ENCODE peak calls at places on chromosomes 13 and 19, in seven cellular contexts. One of them, this sample, is unnamed.

GRCh38 chr13:40136896-40137295 is 481.4 kb downstream of the COG6 start:
- DNase-seq in WTC11: no peak
- DNase-seq in activated T-helper 9 cell treated with anti-CD3 and anti-CD28 coated beads, Interleukin-2, amount 50 U/mL, for 16 hours: no peak
- DNase-seq in NCI-H1092 treated with DMSO at 0.1 percent for 48 hours: no peak
- DNase-seq in MM.1S: no peak
- DNase-seq in stimulated activated naive CD8-positive, alpha-beta T cell treated with anti-CD3 and anti-CD28 coated beads, Interleukin-15, Interleukin-2, amounts not matched to agents 100 U/mL and 50 U/mL, for 24 hours: no peak
- DNase-seq in activated naive CD4-positive, alpha-beta T cell treated with anti-CD3 and anti-CD28 coated beads for 36 hours: no peak
- DNase-seq in this sample: no peak

GRCh38 chr19:27971071-27971470 is 1241.9 kb downstream of the UQCRFS1 start:
- DNase-seq in MM.1S: no peak
- DNase-seq in activated naive CD4-positive, alpha-beta T cell treated with anti-CD3 and anti-CD28 coated beads for 36 hours: no peak
- DNase-seq in stimulated activated naive CD8-positive, alpha-beta T cell treated with anti-CD3 and anti-CD28 coated beads, Interleukin-15, Interleukin-2, amounts not matched to agents 100 U/mL and 50 U/mL, for 24 hours: no peak
- DNase-seq in activated T-helper 9 cell treated with anti-CD3 and anti-CD28 coated beads, Interleukin-2, amount 50 U/mL, for 16 hours: no peak
- DNase-seq in NCI-H1092 treated with DMSO at 0.1 percent for 48 hours: no peak
- DNase-seq in WTC11: peak
- DNase-seq in this sample: no peak

GRCh38 chr13:86447479-86447878 is 648.3 kb upstream of the SLITRK6 start:
- DNase-seq in MM.1S: no peak
- DNase-seq in activated naive CD4-positive, alpha-beta T cell treated with anti-CD3 and anti-CD28 coated beads for 36 hours: no peak
- DNase-seq in activated T-helper 9 cell treated with anti-CD3 and anti-CD28 coated beads, Interleukin-2, amount 50 U/mL, for 16 hours: no peak
- DNase-seq in WTC11: no peak
- DNase-seq in stimulated activated naive CD8-positive, alpha-beta T cell treated with anti-CD3 and anti-CD28 coated beads, Interleukin-15, Interleukin-2, amounts not matched to agents 100 U/mL and 50 U/mL, for 24 hours: no peak
- DNase-seq in NCI-H1092 treated with DMSO at 0.1 percent for 48 hours: no peak
- DNase-seq in this sample: no peak

GRCh38 chr13:45258339-45258685 is 57.5 kb upstream of the KCTD4 start:
- DNase-seq in activated T-helper 9 cell treated with anti-CD3 and anti-CD28 coated beads, Interleukin-2, amount 50 U/mL, for 16 hours: no peak
- DNase-seq in MM.1S: no peak
- DNase-seq in NCI-H1092 treated with DMSO at 0.1 percent for 48 hours: no peak
- DNase-seq in activated naive CD4-positive, alpha-beta T cell treated with anti-CD3 and anti-CD28 coated beads for 36 hours: no peak
- DNase-seq in WTC11: no peak
- DNase-seq in stimulated activated naive CD8-positive, alpha-beta T cell treated with anti-CD3 and anti-CD28 coated beads, Interleukin-15, Interleukin-2, amounts not matched to agents 100 U/mL and 50 U/mL, for 24 hours: no peak
- DNase-seq in this sample: no peak

GRCh38 chr13:51739403-51740112 is 64.4 kb downstream of the DHRS12 start:
- DNase-seq in WTC11: no peak
- DNase-seq in MM.1S: no peak
- DNase-seq in activated naive CD4-positive, alpha-beta T cell treated with anti-CD3 and anti-CD28 coated beads for 36 hours: no peak
- DNase-seq in activated T-helper 9 cell treated with anti-CD3 and anti-CD28 coated beads, Interleukin-2, amount 50 U/mL, for 16 hours: no peak
- DNase-seq in stimulated activated naive CD8-positive, alpha-beta T cell treated with anti-CD3 and anti-CD28 coated beads, Interleukin-15, Interleukin-2, amounts not matched to agents 100 U/mL and 50 U/mL, for 24 hours: no peak
- DNase-seq in NCI-H1092 treated with DMSO at 0.1 percent for 48 hours: no peak
- DNase-seq in this sample: no peak

GRCh38 chr19:4061178-4061682 is 5.5 kb downstream of the ZBTB7A start:
- DNase-seq in activated naive CD4-positive, alpha-beta T cell treated with anti-CD3 and anti-CD28 coated beads for 36 hours: no peak
- DNase-seq in stimulated activated naive CD8-positive, alpha-beta T cell treated with anti-CD3 and anti-CD28 coated beads, Interleukin-15, Interleukin-2, amounts not matched to agents 100 U/mL and 50 U/mL, for 24 hours: peak
- DNase-seq in MM.1S: no peak
- DNase-seq in NCI-H1092 treated with DMSO at 0.1 percent for 48 hours: no peak
- DNase-seq in activated T-helper 9 cell treated with anti-CD3 and anti-CD28 coated beads, Interleukin-2, amount 50 U/mL, for 16 hours: no peak
- DNase-seq in WTC11: no peak
- DNase-seq in this sample: peak

GRCh38 chr19:12784871-12785430 is 6.3 kb upstream of the JUNB start:
- DNase-seq in WTC11: no peak
- DNase-seq in activated T-helper 9 cell treated with anti-CD3 and anti-CD28 coated beads, Interleukin-2, amount 50 U/mL, for 16 hours: no peak
- DNase-seq in activated naive CD4-positive, alpha-beta T cell treated with anti-CD3 and anti-CD28 coated beads for 36 hours: no peak
- DNase-seq in stimulated activated naive CD8-positive, alpha-beta T cell treated with anti-CD3 and anti-CD28 coated beads, Interleukin-15, Interleukin-2, amounts not matched to agents 100 U/mL and 50 U/mL, for 24 hours: peak
- DNase-seq in NCI-H1092 treated with DMSO at 0.1 percent for 48 hours: no peak
- DNase-seq in MM.1S: no peak
- DNase-seq in this sample: no peak

GRCh38 chr19:38848299-38849146 is 1.3 kb downstream of the HNRNPL start:
- DNase-seq in NCI-H1092 treated with DMSO at 0.1 percent for 48 hours: no peak
- DNase-seq in WTC11: no peak
- DNase-seq in activated naive CD4-positive, alpha-beta T cell treated with anti-CD3 and anti-CD28 coated beads for 36 hours: no peak
- DNase-seq in stimulated activated naive CD8-positive, alpha-beta T cell treated with anti-CD3 and anti-CD28 coated beads, Interleukin-15, Interleukin-2, amounts not matched to agents 100 U/mL and 50 U/mL, for 24 hours: no peak
- DNase-seq in MM.1S: no peak
- DNase-seq in activated T-helper 9 cell treated with anti-CD3 and anti-CD28 coated beads, Interleukin-2, amount 50 U/mL, for 16 hours: no peak
- DNase-seq in this sample: no peak

GRCh38 chr19:39405261-39405912 is 1.3 kb upstream of the ZFP36 start:
- DNase-seq in MM.1S: peak
- DNase-seq in WTC11: no peak
- DNase-seq in activated naive CD4-positive, alpha-beta T cell treated with anti-CD3 and anti-CD28 coated beads for 36 hours: peak
- DNase-seq in stimulated activated naive CD8-positive, alpha-beta T cell treated with anti-CD3 and anti-CD28 coated beads, Interleukin-15, Interleukin-2, amounts not matched to agents 100 U/mL and 50 U/mL, for 24 hours: no peak
- DNase-seq in activated T-helper 9 cell treated with anti-CD3 and anti-CD28 coated beads, Interleukin-2, amount 50 U/mL, for 16 hours: no peak
- DNase-seq in NCI-H1092 treated with DMSO at 0.1 percent for 48 hours: no peak
- DNase-seq in this sample: no peak

GRCh38 chr13:110425444-110425780 is 118.3 kb downstream of the COL4A2 start:
- DNase-seq in MM.1S: no peak
- DNase-seq in stimulated activated naive CD8-positive, alpha-beta T cell treated with anti-CD3 and anti-CD28 coated beads, Interleukin-15, Interleukin-2, amounts not matched to agents 100 U/mL and 50 U/mL, for 24 hours: no peak
- DNase-seq in activated naive CD4-positive, alpha-beta T cell treated with anti-CD3 and anti-CD28 coated beads for 36 hours: no peak
- DNase-seq in WTC11: no peak
- DNase-seq in activated T-helper 9 cell treated with anti-CD3 and anti-CD28 coated beads, Interleukin-2, amount 50 U/mL, for 16 hours: no peak
- DNase-seq in NCI-H1092 treated with DMSO at 0.1 percent for 48 hours: no peak
- DNase-seq in this sample: no peak

This sample was measured in activated effector memory CD4-positive, alpha-beta T cell treated with Interleukin-2 at 50 U/mL for 16 hours.